ENCODE peak calls at places on chromosome 5, in six cellular contexts. One of them, this sample, is unnamed.
A peak's percentile ranks its signal among the peaks of the same experiment; 100 is the strongest.

GRCh38 chr5:124871299-124871698 is 124.9 kb upstream of the ZNF608 start:
- DNase-seq in stomach: no peak
- DNase-seq in neural progenitor cell: no peak
- DNase-seq in lower lobe of right lung: no peak
- DNase-seq in adrenal gland: peak; percentile 25
- DNase-seq in H9: no peak
- DNase-seq in this sample: no peak

GRCh38 chr5:79237735-79238560 is 2.0 kb downstream of the JMY start:
- DNase-seq in neural progenitor cell: no peak
- DNase-seq in stomach: no peak
- DNase-seq in lower lobe of right lung: no peak
- DNase-seq in H9: no peak
- DNase-seq in adrenal gland: no peak
- DNase-seq in this sample: no peak

GRCh38 chr5:83472508-83473343 is 1.2 kb downstream of the VCAN start:
- DNase-seq in stomach: no peak
- DNase-seq in H9: peak; percentile 61
- DNase-seq in lower lobe of right lung: peak; percentile 61
- DNase-seq in neural progenitor cell: peak; percentile 70
- DNase-seq in adrenal gland: peak; percentile 56
- DNase-seq in this sample: no peak

GRCh38 chr5:166493627-166494026 is 1797.8 kb upstream of the WWC1 start:
- DNase-seq in H9: no peak
- DNase-seq in lower lobe of right lung: no peak
- DNase-seq in adrenal gland: no peak
- DNase-seq in stomach: no peak
- DNase-seq in neural progenitor cell: no peak
- DNase-seq in this sample: no peak

GRCh38 chr5:181189962-181190710 is 14.9 kb downstream of the TRIM7 start:
- DNase-seq in adrenal gland: no peak
- DNase-seq in lower lobe of right lung: no peak
- DNase-seq in stomach: peak; percentile 33
- DNase-seq in neural progenitor cell: peak; percentile 53
- DNase-seq in H9: no peak
- DNase-seq in this sample: no peak

GRCh38 chr5:159210306-159210722 is 961 bp upstream of the RNF145 start:
- DNase-seq in lower lobe of right lung: no peak
- DNase-seq in neural progenitor cell: no peak
- DNase-seq in stomach: no peak
- DNase-seq in H9: no peak
- DNase-seq in adrenal gland: no peak
- DNase-seq in this sample: no peak

GRCh38 chr5:138273834-138274188 is 610 bp downstream of the GFRA3 start:
- DNase-seq in adrenal gland: no peak
- DNase-seq in stomach: no peak
- DNase-seq in lower lobe of right lung: no peak
- DNase-seq in H9: no peak
- DNase-seq in neural progenitor cell: no peak
- DNase-seq in this sample: no peak

GRCh38 chr5:141343242-141343952 is at the start of gene PCDHGA3:
- DNase-seq in lower lobe of right lung: no peak
- DNase-seq in stomach: no peak
- DNase-seq in neural progenitor cell: no peak
- DNase-seq in adrenal gland: no peak
- DNase-seq in H9: no peak
- DNase-seq in this sample: no peak

GRCh38 chr5:173281910-173282309 is 46.3 kb downstream of the STC2 start:
- DNase-seq in adrenal gland: no peak
- DNase-seq in stomach: no peak
- DNase-seq in lower lobe of right lung: no peak
- DNase-seq in neural progenitor cell: peak; percentile 69
- DNase-seq in H9: peak; percentile 62
- DNase-seq in this sample: no peak

GRCh38 chr5:130045334-130045733 is 141.1 kb downstream of the CHSY3 start:
- DNase-seq in lower lobe of right lung: no peak
- DNase-seq in stomach: no peak
- DNase-seq in neural progenitor cell: no peak
- DNase-seq in adrenal gland: no peak
- DNase-seq in H9: no peak
- DNase-seq in this sample: no peak

GRCh38 chr5:68277427-68277826 is 61.9 kb downstream of the PIK3R1 start:
- DNase-seq in lower lobe of right lung: no peak
- DNase-seq in stomach: no peak
- DNase-seq in neural progenitor cell: no peak
- DNase-seq in adrenal gland: no peak
- DNase-seq in H9: no peak
- DNase-seq in this sample: no peak

GRCh38 chr5:176450077-176450476 is 1.9 kb downstream of the FAF2 start:
- DNase-seq in lower lobe of right lung: no peak
- DNase-seq in stomach: no peak
- DNase-seq in adrenal gland: no peak
- DNase-seq in H9: no peak
- DNase-seq in neural progenitor cell: no peak
- DNase-seq in this sample: no peak

GRCh38 chr5:171757853-171758535 is 27.6 kb upstream of the SMIM23 start:
- DNase-seq in adrenal gland: no peak
- DNase-seq in neural progenitor cell: no peak
- DNase-seq in H9: no peak
- DNase-seq in stomach: no peak
- DNase-seq in lower lobe of right lung: no peak
- DNase-seq in this sample: no peak

GRCh38 chr5:121199238-121199999 is 652.3 kb upstream of the FTMT start:
- DNase-seq in adrenal gland: no peak
- DNase-seq in lower lobe of right lung: no peak
- DNase-seq in neural progenitor cell: no peak
- DNase-seq in H9: no peak
- DNase-seq in stomach: no peak
- DNase-seq in this sample: no peak

GRCh38 chr5:135223891-135224625 is 175.0 kb downstream of the MACROH2A1 start:
- DNase-seq in stomach: peak; percentile 0
- DNase-seq in neural progenitor cell: no peak
- DNase-seq in adrenal gland: peak; percentile 11
- DNase-seq in H9: no peak
- DNase-seq in lower lobe of right lung: peak; percentile 16
- DNase-seq in this sample: no peak

GRCh38 chr5:15573594-15573993 is 73.6 kb downstream of the FBXL7 start:
- DNase-seq in stomach: no peak
- DNase-seq in neural progenitor cell: no peak
- DNase-seq in adrenal gland: no peak
- DNase-seq in H9: no peak
- DNase-seq in lower lobe of right lung: no peak
- DNase-seq in this sample: peak; percentile 60

GRCh38 chr5:31598640-31599611 is 40.0 kb upstream of the PDZD2 start:
- DNase-seq in stomach: no peak
- DNase-seq in lower lobe of right lung: no peak
- DNase-seq in H9: no peak
- DNase-seq in adrenal gland: no peak
- DNase-seq in neural progenitor cell: no peak
- DNase-seq in this sample: no peak

GRCh38 chr5:168992687-168993086 is 308.3 kb downstream of the SLIT3 start:
- DNase-seq in adrenal gland: no peak
- DNase-seq in H9: peak; percentile 41
- DNase-seq in neural progenitor cell: peak; percentile 59
- DNase-seq in lower lobe of right lung: no peak
- DNase-seq in stomach: peak; percentile 58
- DNase-seq in this sample: no peak

DNA sequence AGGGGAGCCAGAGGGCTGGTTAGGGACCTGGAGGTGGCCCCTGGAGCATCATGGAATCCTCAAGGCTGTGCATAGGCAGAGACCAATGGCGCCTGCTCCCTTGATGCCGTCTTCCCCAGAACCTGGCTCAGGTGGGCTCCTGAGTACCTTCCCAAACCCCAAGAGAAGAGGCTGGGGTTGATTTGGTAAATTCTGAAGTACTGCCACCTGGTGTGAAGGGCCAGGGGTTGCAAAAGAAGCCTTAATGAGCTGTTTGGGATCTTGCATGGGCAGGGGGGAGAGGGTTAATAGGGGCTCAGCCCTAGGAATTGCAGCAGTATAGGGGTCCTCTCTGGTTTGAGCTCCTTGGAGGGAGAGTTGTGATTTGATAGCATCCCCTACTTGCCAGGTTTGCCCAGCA is 52.1 kb downstream of the CYSTM1 start:
- DNase-seq in adrenal gland: no peak
- DNase-seq in stomach: no peak
- DNase-seq in neural progenitor cell: no peak
- DNase-seq in H9: no peak
- DNase-seq in lower lobe of right lung: no peak
- DNase-seq in this sample: no peak
- TF ChIP-seq CTCF in adrenal gland: no peak
- TF ChIP-seq CTCF in stomach: no peak
- TF ChIP-seq CTCF in neural progenitor cell: no peak
- TF ChIP-seq CTCF in H9: peak; percentile 42
- TF ChIP-seq CTCF in lower lobe of right lung: no peak
- TF ChIP-seq CTCF in this sample: no peak

DNA sequence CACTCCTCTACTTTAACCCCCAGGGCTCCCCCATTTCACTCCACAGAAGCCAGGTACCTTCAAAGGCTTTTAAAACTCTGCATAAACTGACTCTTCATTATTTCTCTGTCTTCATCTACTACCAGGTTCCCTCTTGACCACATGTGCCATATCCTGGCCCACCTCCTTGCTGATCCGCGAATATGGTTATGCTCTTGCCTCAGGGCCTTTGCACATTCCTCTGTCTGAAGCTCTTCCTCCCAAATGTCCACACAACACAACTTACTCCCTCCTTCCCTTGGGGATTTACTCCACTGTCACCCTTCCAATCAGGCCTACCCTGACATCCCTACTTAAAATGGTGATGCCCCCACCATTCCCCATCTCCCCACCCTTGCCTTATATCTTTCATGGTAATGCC is 134.6 kb upstream of the ANKRD55 start:
- DNase-seq in lower lobe of right lung: no peak
- DNase-seq in neural progenitor cell: no peak
- DNase-seq in adrenal gland: no peak
- DNase-seq in H9: no peak
- DNase-seq in stomach: no peak
- DNase-seq in this sample: no peak
- H3K9me3 ChIP-seq in lower lobe of right lung: no peaks in the 10 kb centered on the region
- H3K9me3 ChIP-seq in neural progenitor cell: no peaks in the 10 kb centered on the region
- H3K9me3 ChIP-seq in adrenal gland: no peaks in the 10 kb centered on the region
- H3K9me3 ChIP-seq in H9: no peaks in the 10 kb centered on the region
- H3K9me3 ChIP-seq in stomach: no peaks in the 10 kb centered on the region
- H3K9me3 ChIP-seq in this sample: no peaks in the 10 kb centered on the region

GRCh38 chr5:73299017-73299630 is 126.1 kb downstream of the TMEM174 start:
- DNase-seq in neural progenitor cell: peak; percentile 84
- DNase-seq in lower lobe of right lung: no peak
- DNase-seq in stomach: no peak
- DNase-seq in adrenal gland: no peak
- DNase-seq in H9: peak; percentile 72
- DNase-seq in this sample: no peak
- TF ChIP-seq CTCF in neural progenitor cell: peak; percentile 58
- TF ChIP-seq CTCF in lower lobe of right lung: peak; percentile 27
- TF ChIP-seq CTCF in stomach: no peak
- TF ChIP-seq CTCF in adrenal gland: peak; percentile 30
- TF ChIP-seq CTCF in H9: peak; percentile 59
- TF ChIP-seq CTCF in this sample: peak; percentile 22

DNA sequence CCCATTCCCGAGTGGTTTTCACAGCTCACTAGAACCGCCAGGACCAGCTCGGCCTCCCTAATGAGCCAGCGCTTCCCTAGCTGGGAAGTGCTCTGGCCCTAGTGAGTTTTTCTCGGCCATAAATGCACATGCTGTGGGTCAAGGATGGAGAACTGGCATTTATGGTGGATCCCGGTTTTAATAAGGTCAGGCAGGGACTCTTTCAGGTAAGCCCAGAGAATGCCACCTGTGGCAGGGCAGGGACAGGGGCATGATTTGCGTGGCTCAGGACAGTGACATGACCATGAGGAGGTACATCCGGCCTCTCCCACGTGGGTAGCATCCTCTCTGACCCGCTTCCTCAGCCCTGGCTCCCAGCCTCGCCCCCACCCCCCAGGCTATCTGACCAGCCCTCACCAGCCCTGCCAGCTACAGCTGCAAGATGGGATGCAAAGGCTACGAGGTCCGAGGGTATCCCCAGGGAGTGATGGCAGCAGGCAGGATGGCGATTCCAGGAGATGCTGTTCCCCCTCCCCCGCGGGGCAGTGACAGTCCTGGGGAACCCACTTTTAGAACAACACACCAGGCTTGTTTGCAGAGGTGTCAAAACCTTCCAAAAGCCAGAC is 60.3 kb upstream of the ADAMTS2 start:
- DNase-seq in neural progenitor cell: no peak
- DNase-seq in lower lobe of right lung: no peak
- DNase-seq in stomach: no peak
- DNase-seq in adrenal gland: no peak
- DNase-seq in H9: peak; percentile 14
- DNase-seq in this sample: peak; percentile 88
- H3K9me3 ChIP-seq in neural progenitor cell: no peaks in the 10 kb centered on the region
- H3K9me3 ChIP-seq in lower lobe of right lung: peaks cover 2% of the 10 kb centered on the region
- H3K9me3 ChIP-seq in stomach: peaks cover 12% of the 10 kb centered on the region
- H3K9me3 ChIP-seq in adrenal gland: no peaks in the 10 kb centered on the region
- H3K9me3 ChIP-seq in H9: peaks cover 14% of the 10 kb centered on the region
- H3K9me3 ChIP-seq in this sample: no peaks in the 10 kb centered on the region

DNA sequence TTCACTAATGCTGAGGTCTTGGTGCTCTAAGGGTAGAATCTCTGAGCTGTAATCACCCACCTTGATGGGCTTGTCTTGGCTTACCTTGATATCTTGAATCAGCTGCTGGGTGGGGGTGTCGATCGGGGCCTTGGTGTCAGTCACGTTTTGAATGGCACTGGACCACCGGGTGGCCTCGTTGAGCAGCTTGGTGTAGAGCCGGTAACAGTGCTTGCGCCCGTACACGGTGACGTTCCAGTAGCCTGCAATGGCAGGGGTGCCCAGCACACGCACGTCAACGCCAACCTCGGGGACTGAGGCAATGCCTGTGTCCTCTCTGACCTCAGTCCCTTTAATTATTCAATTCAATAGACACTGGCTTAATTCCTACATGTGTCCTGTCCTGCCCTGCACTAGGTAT is 63.1 kb upstream of the RETREG1 start:
- DNase-seq in H9: peak; percentile 55
- DNase-seq in lower lobe of right lung: no peak
- DNase-seq in stomach: no peak
- DNase-seq in adrenal gland: no peak
- DNase-seq in neural progenitor cell: peak; percentile 35
- DNase-seq in this sample: no peak
- TF ChIP-seq CTCF in H9: peak; percentile 57
- TF ChIP-seq CTCF in lower lobe of right lung: no peak
- TF ChIP-seq CTCF in stomach: no peak
- TF ChIP-seq CTCF in adrenal gland: no peak
- TF ChIP-seq CTCF in neural progenitor cell: peak; percentile 47
- TF ChIP-seq CTCF in this sample: no peak